ENCODE peak calls at places on chromosomes 2 and 18, in five cellular contexts. One of them, this sample, is unnamed.

GRCh38 chr2:170262343-170262742 is 84.4 kb downstream of the MYO3B start:
- ATAC-seq in K562: no peak
- ATAC-seq in Panc1: no peak
- ATAC-seq in HepG2: no peak
- ATAC-seq in GM23338: no peak
- ATAC-seq in this sample: no peak

GRCh38 chr2:62199392-62200125 is 3.6 kb downstream of the B3GNT2 start:
- ATAC-seq in K562: no peak
- ATAC-seq in Panc1: no peak
- ATAC-seq in HepG2: no peak
- ATAC-seq in GM23338: no peak
- ATAC-seq in this sample: no peak

GRCh38 chr2:955829-956731 is 5.4 kb downstream of the SNTG2 start:
- ATAC-seq in K562: no peak
- ATAC-seq in Panc1: no peak
- ATAC-seq in HepG2: no peak
- ATAC-seq in GM23338: peak; percentile 57
- ATAC-seq in this sample: no peak

GRCh38 chr2:28338754-28339325 is 53.8 kb upstream of the FOSL2 start:
- ATAC-seq in K562: no peak
- ATAC-seq in Panc1: no peak
- ATAC-seq in HepG2: no peak
- ATAC-seq in GM23338: no peak
- ATAC-seq in this sample: no peak

GRCh38 chr2:70627499-70627898 is 73.9 kb upstream of the TGFA start:
- ATAC-seq in K562: peak; percentile 53
- ATAC-seq in Panc1: no peak
- ATAC-seq in HepG2: no peak
- ATAC-seq in GM23338: no peak
- ATAC-seq in this sample: no peak

GRCh38 chr2:239790721-239791120 is 234.4 kb downstream of the NDUFA10 start:
- ATAC-seq in K562: no peak
- ATAC-seq in Panc1: no peak
- ATAC-seq in HepG2: peak; percentile 19
- ATAC-seq in GM23338: no peak
- ATAC-seq in this sample: no peak

GRCh38 chr2:11421863-11422490 is 44.0 kb downstream of the E2F6 start:
- ATAC-seq in K562: no peak
- ATAC-seq in Panc1: no peak
- ATAC-seq in HepG2: peak; percentile 77
- ATAC-seq in GM23338: no peak
- ATAC-seq in this sample: no peak

GRCh38 chr18:76530846-76531245 is 35.8 kb upstream of the ZNF516 start:
- ATAC-seq in K562: no peak
- ATAC-seq in Panc1: no peak
- ATAC-seq in HepG2: no peak
- ATAC-seq in GM23338: no peak
- ATAC-seq in this sample: no peak

GRCh38 chr2:75523313-75524275 is 37.1 kb downstream of the EVA1A start:
- ATAC-seq in K562: no peak
- ATAC-seq in Panc1: no peak
- ATAC-seq in HepG2: peak; percentile 78
- ATAC-seq in GM23338: no peak
- ATAC-seq in this sample: no peak

GRCh38 chr2:149872638-149873037 is 285.1 kb upstream of the MMADHC start:
- ATAC-seq in K562: no peak
- ATAC-seq in Panc1: no peak
- ATAC-seq in HepG2: no peak
- ATAC-seq in GM23338: no peak
- ATAC-seq in this sample: no peak

GRCh38 chr2:74577448-74577847 is 22.9 kb downstream of the DOK1 start:
- ATAC-seq in K562: peak; percentile 67
- ATAC-seq in Panc1: no peak
- ATAC-seq in HepG2: peak; percentile 59
- ATAC-seq in GM23338: no peak
- ATAC-seq in this sample: peak; percentile 58

GRCh38 chr2:156784034-156784433 is 347.9 kb downstream of the GPD2 start:
- ATAC-seq in K562: no peak
- ATAC-seq in Panc1: no peak
- ATAC-seq in HepG2: no peak
- ATAC-seq in GM23338: no peak
- ATAC-seq in this sample: no peak

GRCh38 chr2:154532763-154533162 is 165.7 kb upstream of the KCNJ3 start:
- ATAC-seq in K562: no peak
- ATAC-seq in Panc1: no peak
- ATAC-seq in HepG2: no peak
- ATAC-seq in GM23338: peak; percentile 50
- ATAC-seq in this sample: no peak

GRCh38 chr18:30387401-30387800 is 655.1 kb downstream of the DSC3 start:
- ATAC-seq in K562: peak; percentile 25
- ATAC-seq in Panc1: no peak
- ATAC-seq in HepG2: no peak
- ATAC-seq in GM23338: peak; percentile 71
- ATAC-seq in this sample: no peak

GRCh38 chr2:182057002-182057401 is 71.3 kb downstream of the PPP1R1C start:
- ATAC-seq in K562: no peak
- ATAC-seq in Panc1: no peak
- ATAC-seq in HepG2: no peak
- ATAC-seq in GM23338: no peak
- ATAC-seq in this sample: no peak

GRCh38 chr2:86309966-86310365 is 27.5 kb downstream of the REEP1 start:
- ATAC-seq in K562: no peak
- ATAC-seq in Panc1: no peak
- ATAC-seq in HepG2: no peak
- ATAC-seq in GM23338: no peak
- ATAC-seq in this sample: no peak

GRCh38 chr2:53098323-53099073 is 669.1 kb upstream of the CHAC2 start:
- ATAC-seq in K562: no peak
- ATAC-seq in Panc1: no peak
- ATAC-seq in HepG2: no peak
- ATAC-seq in GM23338: no peak
- ATAC-seq in this sample: no peak

GRCh38 chr2:96091141-96091710 is 25.1 kb downstream of the ADRA2B start:
- ATAC-seq in K562: no peak
- ATAC-seq in Panc1: no peak
- ATAC-seq in HepG2: no peak
- ATAC-seq in GM23338: no peak
- ATAC-seq in this sample: no peak

GRCh38 chr2:65549262-65550036 is 117.0 kb upstream of the SPRED2 start:
- ATAC-seq in K562: no peak
- ATAC-seq in Panc1: no peak
- ATAC-seq in HepG2: no peak
- ATAC-seq in GM23338: no peak
- ATAC-seq in this sample: no peak

GRCh38 chr2:12059616-12060441 is 313.4 kb downstream of the LPIN1 start:
- ATAC-seq in K562: peak; percentile 86
- ATAC-seq in Panc1: no peak
- ATAC-seq in HepG2: no peak
- ATAC-seq in GM23338: no peak
- ATAC-seq in this sample: no peak

GRCh38 chr2:214075446-214075845 is 335.4 kb upstream of the VWC2L start:
- ATAC-seq in K562: no peak
- ATAC-seq in Panc1: no peak
- ATAC-seq in HepG2: no peak
- ATAC-seq in GM23338: no peak
- ATAC-seq in this sample: no peak

GRCh38 chr18:59848002-59848401 is 51.8 kb upstream of the PMAIP1 start:
- ATAC-seq in K562: no peak
- ATAC-seq in Panc1: no peak
- ATAC-seq in HepG2: no peak
- ATAC-seq in GM23338: no peak
- ATAC-seq in this sample: no peak

GRCh38 chr2:181394741-181395437 is 62.3 kb upstream of the ITGA4 start:
- ATAC-seq in K562: no peak
- ATAC-seq in Panc1: no peak
- ATAC-seq in HepG2: peak; percentile 48
- ATAC-seq in GM23338: no peak
- ATAC-seq in this sample: no peak

GRCh38 chr2:129758461-129759185 is 220.8 kb upstream of the RAB6C start:
- ATAC-seq in K562: no peak
- ATAC-seq in Panc1: peak; percentile 49
- ATAC-seq in HepG2: peak; percentile 20
- ATAC-seq in GM23338: peak; percentile 39
- ATAC-seq in this sample: peak; percentile 56

GRCh38 chr2:62740221-62740620 is 34.7 kb downstream of the EHBP1 start:
- ATAC-seq in K562: no peak
- ATAC-seq in Panc1: no peak
- ATAC-seq in HepG2: no peak
- ATAC-seq in GM23338: no peak
- ATAC-seq in this sample: no peak

GRCh38 chr2:128008089-128008672 is 19.7 kb downstream of the SAP130 start:
- ATAC-seq in K562: no peak
- ATAC-seq in Panc1: no peak
- ATAC-seq in HepG2: no peak
- ATAC-seq in GM23338: no peak
- ATAC-seq in this sample: no peak

GRCh38 chr2:20625920-20626697 is 24.8 kb downstream of the HS1BP3 start:
- ATAC-seq in K562: no peak
- ATAC-seq in Panc1: no peak
- ATAC-seq in HepG2: no peak
- ATAC-seq in GM23338: no peak
- ATAC-seq in this sample: peak; percentile 56
- TF ChIP-seq POLR2AphosphoS5 in K562: no peak
- TF ChIP-seq POLR2AphosphoS5 in Panc1: no peak
- TF ChIP-seq POLR2AphosphoS5 in HepG2: no peak
- TF ChIP-seq POLR2AphosphoS5 in GM23338: no peak
- TF ChIP-seq POLR2AphosphoS5 in this sample: peak; percentile 67

GRCh38 chr2:26969089-26969844 is 1.2 kb upstream of the MAPRE3 start:
- ATAC-seq in K562: no peak
- ATAC-seq in Panc1: no peak
- ATAC-seq in HepG2: no peak
- ATAC-seq in GM23338: no peak
- ATAC-seq in this sample: no peak

GRCh38 chr2:26968001-26968400 is 2.4 kb upstream of the MAPRE3 start:
- ATAC-seq in K562: no peak
- ATAC-seq in Panc1: no peak
- ATAC-seq in HepG2: no peak
- ATAC-seq in GM23338: no peak
- ATAC-seq in this sample: no peak

GRCh38 chr2:26970928-26971627 is 641 bp downstream of the MAPRE3 start:
- ATAC-seq in K562: peak; percentile 68
- ATAC-seq in Panc1: peak; percentile 64
- ATAC-seq in HepG2: peak; percentile 37
- ATAC-seq in GM23338: peak; percentile 55
- ATAC-seq in this sample: peak; percentile 42

GRCh38 chr2:26971911-26972786 is 1.7 kb downstream of the MAPRE3 start:
- ATAC-seq in K562: peak; percentile 5
- ATAC-seq in Panc1: no peak
- ATAC-seq in HepG2: no peak
- ATAC-seq in GM23338: no peak
- ATAC-seq in this sample: no peak

DNA sequence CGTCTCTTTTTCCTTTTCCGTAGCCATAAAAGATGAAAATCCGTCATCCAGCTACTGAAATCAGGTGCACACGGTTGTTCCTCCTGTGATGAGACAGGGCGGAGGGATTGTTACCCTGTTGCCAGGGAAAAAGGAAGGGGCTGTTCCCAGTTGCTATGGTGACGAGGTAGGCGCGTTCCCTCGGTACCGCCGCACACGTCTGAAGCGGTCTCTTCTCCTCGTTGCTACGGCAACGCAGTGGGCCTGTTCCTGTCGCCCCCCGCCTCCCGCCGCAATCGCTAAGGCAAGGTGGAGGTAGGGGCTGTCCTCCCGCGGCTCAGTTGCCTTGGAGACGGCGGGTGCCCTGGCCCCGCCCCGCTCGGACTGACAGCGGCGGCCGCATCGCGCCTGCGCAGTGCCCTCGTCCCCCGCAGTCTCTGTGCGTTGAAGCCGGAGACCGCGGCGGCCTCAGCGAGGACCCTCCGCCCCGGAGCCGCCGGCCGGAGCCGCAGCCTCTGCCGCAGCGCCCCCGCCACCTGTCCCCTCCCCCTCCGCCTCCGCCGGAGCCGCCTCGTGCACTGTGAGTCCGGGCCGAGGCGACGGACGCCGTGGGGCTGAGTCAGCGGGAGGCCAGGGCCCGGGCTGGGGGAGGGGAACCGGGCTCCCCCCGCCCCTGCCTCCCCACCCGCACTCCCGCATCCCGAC is at the start of gene MAPRE3:
- ATAC-seq in K562: peak; percentile 85
- ATAC-seq in Panc1: peak; percentile 96
- ATAC-seq in HepG2: peak; percentile 94
- ATAC-seq in GM23338: peak; percentile 86
- ATAC-seq in this sample: peak; percentile 93
- H3K27ac ChIP-seq in K562: peak within 1 kb of the TSS; percentile 82
- H3K27ac ChIP-seq in Panc1: peak within 1 kb of the TSS; percentile 70
- H3K27ac ChIP-seq in HepG2: no peak within 1 kb of the TSS
- H3K27ac ChIP-seq in GM23338: no peak within 1 kb of the TSS
- H3K27ac ChIP-seq in this sample: peak within 1 kb of the TSS; percentile 29

GRCh38 chr2:218807626-218808025 is 24.0 kb downstream of the PRKAG3 start:
- ATAC-seq in K562: no peak
- ATAC-seq in Panc1: no peak
- ATAC-seq in HepG2: no peak
- ATAC-seq in GM23338: no peak
- ATAC-seq in this sample: no peak

GRCh38 chr2:218806346-218806978 is 24.5 kb downstream of the CYP27A1 start:
- ATAC-seq in K562: peak; percentile 74
- ATAC-seq in Panc1: no peak
- ATAC-seq in HepG2: peak; percentile 81
- ATAC-seq in GM23338: peak; percentile 66
- ATAC-seq in this sample: peak; percentile 98

GRCh38 chr2:218804817-218805216 is 22.9 kb downstream of the CYP27A1 start:
- ATAC-seq in K562: no peak
- ATAC-seq in Panc1: no peak
- ATAC-seq in HepG2: no peak
- ATAC-seq in GM23338: no peak
- ATAC-seq in this sample: no peak

GRCh38 chr2:218802595-218802994 is 20.6 kb downstream of the CYP27A1 start:
- ATAC-seq in K562: no peak
- ATAC-seq in Panc1: no peak
- ATAC-seq in HepG2: no peak
- ATAC-seq in GM23338: no peak
- ATAC-seq in this sample: no peak

GRCh38 chr2:218805627-218806026 is 23.7 kb downstream of the CYP27A1 start:
- ATAC-seq in K562: peak; percentile 40
- ATAC-seq in Panc1: peak; percentile 30
- ATAC-seq in HepG2: peak; percentile 86
- ATAC-seq in GM23338: peak; percentile 91
- ATAC-seq in this sample: peak; percentile 33
- TF ChIP-seq CTCF in K562: no peak
- TF ChIP-seq CTCF in Panc1: no peak
- TF ChIP-seq CTCF in HepG2: no peak
- TF ChIP-seq CTCF in GM23338: no peak
- TF ChIP-seq CTCF in this sample: no peak

GRCh38 chr18:62755454-62755853 is 40.1 kb downstream of the PHLPP1 start:
- ATAC-seq in K562: no peak
- ATAC-seq in Panc1: no peak
- ATAC-seq in HepG2: no peak
- ATAC-seq in GM23338: no peak
- ATAC-seq in this sample: no peak

GRCh38 chr18:62749389-62749788 is 34.0 kb downstream of the PHLPP1 start:
- ATAC-seq in K562: no peak
- ATAC-seq in Panc1: no peak
- ATAC-seq in HepG2: no peak
- ATAC-seq in GM23338: no peak
- ATAC-seq in this sample: no peak

GRCh38 chr18:62751977-62752376 is 36.6 kb downstream of the PHLPP1 start:
- ATAC-seq in K562: no peak
- ATAC-seq in Panc1: no peak
- ATAC-seq in HepG2: no peak
- ATAC-seq in GM23338: peak; percentile 53
- ATAC-seq in this sample: no peak

GRCh38 chr18:62754026-62754425 is 38.7 kb downstream of the PHLPP1 start:
- ATAC-seq in K562: no peak
- ATAC-seq in Panc1: no peak
- ATAC-seq in HepG2: no peak
- ATAC-seq in GM23338: no peak
- ATAC-seq in this sample: no peak

GRCh38 chr18:62751341-62751821 is 36.0 kb downstream of the PHLPP1 start:
- ATAC-seq in K562: peak; percentile 26
- ATAC-seq in Panc1: no peak
- ATAC-seq in HepG2: no peak
- ATAC-seq in GM23338: peak; percentile 86
- ATAC-seq in this sample: no peak
- TF ChIP-seq POLR2AphosphoS5 in K562: no peak
- TF ChIP-seq POLR2AphosphoS5 in Panc1: no peak
- TF ChIP-seq POLR2AphosphoS5 in HepG2: no peak
- TF ChIP-seq POLR2AphosphoS5 in GM23338: no peak
- TF ChIP-seq POLR2AphosphoS5 in this sample: no peak

This sample was measured in gastroesophageal sphincter.